ENCODE peak calls at places on chromosomes 3 and 15, in four cellular contexts. E is pancreas; L is CD8-positive, alpha-beta T cell; Z is adrenal gland. Q is an unnamed sample.

GRCh38 chr3:158403013-158403412 is 168.0 kb upstream of the MLF1 start:
- DNase-seq in L (no peak), Z (no peak), E (no peak), Q (no peak)

GRCh38 chr3:73727117-73727802 is 102.5 kb upstream of the PDZRN3 start:
- DNase-seq in E (no peak), L (no peak), Z (peak), Q (no peak)

GRCh38 chr3:11898611-11899325 is 52.1 kb upstream of the TAMM41 start:
- DNase-seq in E (no peak), Z (no peak), L (no peak), Q (no peak)

GRCh38 chr15:29925227-29926082 is 103.2 kb upstream of the TJP1 start:
- DNase-seq in L (no peak), E (peak), Z (peak), Q (peak)

GRCh38 chr15:34721802-34722795 is 32.7 kb downstream of the GJD2 start:
- DNase-seq in L (no peak), Z (peak), E (peak), Q (peak)

GRCh38 chr3:27387625-27388024 is 18.4 kb upstream of the NEK10 start:
- DNase-seq in Z (no peak), L (no peak), E (no peak), Q (no peak)

GRCh38 chr3:135136361-135137100 is 341.5 kb downstream of the EPHB1 start:
- DNase-seq in L (no peak), Z (no peak), E (no peak), Q (no peak)

GRCh38 chr3:49609815-49610214 is 55.5 kb downstream of the BSN start:
- DNase-seq in E (no peak), L (no peak), Z (peak), Q (no peak)

GRCh38 chr3:66077973-66078372 is 39.3 kb upstream of the MAGI1 start:
- DNase-seq in Z (no peak), E (no peak), L (no peak), Q (no peak)

GRCh38 chr15:39583586-39584265 is 2.8 kb downstream of the THBS1 start:
- DNase-seq in L (no peak), E (no peak), Z (no peak), Q (peak)
- TF ChIP-seq CTCF in L (peak), E (no peak), Z (no peak), Q (peak)

GRCh38 chr3:123552095-123552714 is 32.6 kb downstream of the HACD2 start:
- DNase-seq in E (no peak), L (no peak), Z (no peak), Q (no peak)
- TF ChIP-seq CTCF in E (no peak), L (peak), Z (peak), Q (peak)

DNA sequence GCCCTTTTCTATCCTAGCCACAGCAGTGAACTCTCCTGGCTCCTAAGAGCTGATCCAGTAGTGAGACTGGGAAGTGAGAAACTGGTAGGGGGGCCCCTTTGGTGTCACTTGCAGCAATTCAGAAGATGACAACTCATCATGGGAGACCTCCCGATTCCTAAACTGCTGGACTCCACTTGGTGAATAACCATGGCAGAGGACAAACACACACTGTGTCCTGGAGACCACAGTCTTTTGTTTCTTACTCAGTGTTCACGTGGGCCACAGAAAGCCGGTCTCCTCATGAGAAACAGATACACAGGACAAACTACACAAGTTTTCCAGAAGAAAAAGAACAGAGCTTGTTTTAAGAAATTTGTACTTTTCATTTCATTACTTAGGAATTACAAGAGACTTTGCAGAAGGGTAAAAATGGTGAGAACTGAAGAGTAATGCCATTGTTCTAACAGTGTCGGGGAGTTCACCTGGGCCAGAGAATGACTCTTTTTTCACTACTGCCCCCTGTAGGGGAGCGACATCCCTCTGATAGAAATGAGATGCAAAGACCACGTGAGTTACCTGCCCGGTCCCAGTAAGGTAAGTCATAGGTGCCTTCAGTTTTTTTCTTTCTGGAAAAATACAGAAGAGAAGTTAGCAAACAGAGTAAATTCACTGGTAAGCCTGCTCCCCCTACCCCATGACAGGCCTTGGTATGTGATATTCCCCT is 38.1 kb downstream of the ST3GAL6 start:
- DNase-seq in Z (no peak), E (no peak), L (no peak), Q (no peak)
- TF ChIP-seq CTCF in Z (no peak), E (no peak), L (no peak), Q (no peak)

DNA sequence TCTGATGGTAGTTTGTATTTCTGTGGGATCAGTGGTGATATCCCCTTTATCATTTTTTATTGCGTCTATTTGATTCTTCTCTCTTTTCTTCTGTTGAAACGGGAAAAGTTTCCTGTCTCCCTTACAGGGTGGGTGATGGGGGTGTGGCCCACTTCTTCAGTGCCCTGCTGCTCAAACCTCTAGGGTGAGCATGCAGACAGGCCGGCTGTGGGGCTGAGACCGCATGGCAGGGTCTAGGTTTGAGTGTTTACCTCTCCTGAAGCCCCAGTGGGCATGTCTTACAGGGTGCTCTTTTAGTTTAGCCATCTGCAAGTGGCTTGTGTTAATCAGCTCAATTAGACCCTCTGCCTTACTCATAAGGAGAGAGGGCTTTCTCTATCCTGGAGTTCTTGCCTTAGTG is 450.0 kb upstream of the EPHA3 start:
- DNase-seq in L (no peak), Z (no peak), E (no peak), Q (no peak)
- TF ChIP-seq CTCF in L (no peak), Z (no peak), E (no peak), Q (no peak)

GRCh38 chr3:131047582-131047981 is 20.9 kb downstream of the NEK11 start:
- DNase-seq in E (no peak), L (no peak), Z (no peak), Q (no peak)

GRCh38 chr3:131048030-131048429 is 21.4 kb downstream of the NEK11 start:
- DNase-seq in L (no peak), E (no peak), Z (no peak), Q (no peak)

GRCh38 chr3:131053021-131053420 is 26.3 kb downstream of the NEK11 start:
- DNase-seq in E (no peak), Z (no peak), L (no peak), Q (no peak)
- TF ChIP-seq CTCF in E (no peak), Z (peak), L (no peak), Q (no peak)

DNA sequence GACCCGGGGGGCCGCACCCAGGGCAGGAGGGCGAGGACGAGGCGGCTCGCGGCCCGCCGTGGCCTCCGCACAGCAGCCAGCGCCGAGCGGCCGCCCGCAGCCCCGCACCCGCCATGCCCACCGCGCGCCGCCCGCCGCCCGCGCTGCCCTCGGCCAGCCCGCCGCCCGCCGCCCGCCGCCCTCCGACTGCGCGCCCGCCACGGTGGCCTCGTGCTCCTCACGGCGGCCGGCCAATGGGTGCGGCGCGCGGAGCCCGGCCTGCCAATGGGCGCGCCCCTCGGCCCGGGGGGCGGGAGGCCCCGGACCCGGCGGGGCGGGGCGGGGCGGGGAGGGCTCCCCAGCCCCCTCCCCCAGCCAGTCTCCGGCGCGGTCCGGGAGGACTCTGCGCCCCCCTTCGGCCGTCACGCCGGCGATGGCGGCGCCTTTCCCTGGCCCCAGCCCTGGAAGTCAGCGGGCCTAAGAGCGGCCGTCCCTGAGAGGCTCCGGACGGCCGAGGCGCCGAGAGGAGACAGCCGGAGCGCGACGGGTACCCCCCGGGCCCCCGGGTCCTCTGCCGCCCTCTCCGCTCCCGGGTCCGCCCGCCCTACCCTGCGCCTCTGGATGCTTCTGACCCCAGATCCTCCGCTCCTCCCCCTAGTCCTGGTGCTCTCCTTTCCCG is at the start of gene NT5DC2:
- DNase-seq in Z (peak), E (peak), L (no peak), Q (peak)
- TF ChIP-seq CTCF in Z (no peak), E (no peak), L (no peak), Q (no peak)

Q was measured in endothelial cell.